ENCODE peak calls at places on chromosome 12, in five cellular contexts. D, B, K, V and R are unnamed samples.

GRCh38 chr12:64625243-64626077 is 15.2 kb downstream of the RASSF3 start:
- DNase-seq in K (no peak), B (peak; percentile 93), V (no peak), D (peak; percentile 85), R (no peak)

GRCh38 chr12:54945082-54945481 is 39.5 kb downstream of the TESPA1 start:
- DNase-seq in K (no peak), V (no peak), D (no peak), B (no peak), R (no peak)

GRCh38 chr12:1540690-1541089 is 53.7 kb downstream of the FBXL14 start:
- DNase-seq in B (peak; percentile 54), V (no peak), K (no peak), D (peak; percentile 31), R (no peak)

GRCh38 chr12:538731-539539 is 79.2 kb downstream of the B4GALNT3 start:
- DNase-seq in K (no peak), D (no peak), V (no peak), B (peak; percentile 71), R (no peak)

GRCh38 chr12:105120551-105120950 is 13.0 kb downstream of the WASHC4 start:
- DNase-seq in V (no peak), B (peak; percentile 26), D (peak; percentile 61), K (no peak), R (no peak)

GRCh38 chr12:31849090-31849687 is 110.0 kb upstream of the RESF1 start:
- DNase-seq in D (no peak), K (no peak), V (no peak), B (peak; percentile 22), R (no peak)

GRCh38 chr12:93805736-93806141 is 128.6 kb downstream of the CRADD start:
- DNase-seq in K (no peak), V (no peak), B (peak; percentile 68), D (no peak), R (no peak)

GRCh38 chr12:100959481-100959880 is 164.9 kb downstream of the ANO4 start:
- DNase-seq in K (no peak), V (no peak), B (peak; percentile 89), D (no peak), R (no peak)

GRCh38 chr12:60539592-60539991 is 943.8 kb downstream of the SLC16A7 start:
- DNase-seq in B (no peak), K (no peak), D (no peak), V (no peak), R (no peak)

GRCh38 chr12:51392556-51393237 is 1.5 kb upstream of the GALNT6 start:
- DNase-seq in V (no peak), K (peak; percentile 71), D (no peak), B (peak; percentile 54), R (no peak)

GRCh38 chr12:73598626-73599025 is 939.0 kb upstream of the ATXN7L3B start:
- DNase-seq in V (no peak), K (no peak), B (peak; percentile 24), D (no peak), R (no peak)

GRCh38 chr12:52204095-52204930 is 12.5 kb upstream of the KRT80 start:
- DNase-seq in B (peak; percentile 66), V (no peak), D (no peak), K (no peak), R (peak; percentile 41)

GRCh38 chr12:4526923-4527546 is 11.7 kb upstream of the RAD51AP1 start:
- DNase-seq in K (no peak), V (no peak), B (peak; percentile 7), D (peak; percentile 5), R (no peak)

GRCh38 chr12:45214739-45215418 is 1.0 kb upstream of the ANO6 start:
- DNase-seq in K (no peak), B (peak; percentile 45), V (no peak), D (no peak), R (no peak)

GRCh38 chr12:94074970-94075695 is 73.2 kb upstream of the PLXNC1 start:
- DNase-seq in V (no peak), D (peak; percentile 60), K (peak; percentile 56), B (peak; percentile 89), R (no peak)

GRCh38 chr12:110689002-110689600 is at the start of gene HVCN1:
- DNase-seq in D (no peak), B (peak; percentile 22), V (peak; percentile 52), K (peak; percentile 82), R (no peak)

GRCh38 chr12:104903648-104904423 is 54.3 kb downstream of the SLC41A2 start:
- DNase-seq in D (peak; percentile 41), V (no peak), B (peak; percentile 82), K (no peak), R (no peak)

GRCh38 chr12:31574803-31575573 is 15.9 kb downstream of the DENND5B start:
- DNase-seq in B (peak; percentile 65), K (no peak), D (peak; percentile 23), V (no peak), R (no peak)

GRCh38 chr12:5554711-5555110 is 122.8 kb downstream of the NTF3 start:
- DNase-seq in K (no peak), D (no peak), V (no peak), B (peak; percentile 57), R (no peak)

GRCh38 chr12:6336859-6337744 is 4.8 kb downstream of the TNFRSF1A start:
- DNase-seq in B (no peak), D (no peak), V (no peak), K (no peak), R (peak; percentile 67)

GRCh38 chr12:74889073-74889472 is 320.6 kb downstream of the KCNC2 start:
- DNase-seq in B (no peak), K (no peak), D (no peak), V (no peak), R (no peak)

GRCh38 chr12:2453076-2453806 is 341.5 kb upstream of the FKBP4 start:
- DNase-seq in V (no peak), K (no peak), B (no peak), D (no peak), R (no peak)

GRCh38 chr12:110222027-110222426 is 59.0 kb upstream of the ATP2A2 start:
- DNase-seq in K (no peak), D (no peak), V (no peak), B (no peak), R (no peak)

GRCh38 chr12:90969851-90970250 is 14.9 kb upstream of the CCER1 start:
- DNase-seq in V (no peak), B (no peak), D (no peak), K (no peak), R (no peak)

GRCh38 chr12:62785941-62786559 is 148.9 kb downstream of the PPM1H start:
- DNase-seq in D (no peak), B (peak; percentile 99), K (no peak), V (no peak), R (no peak)

GRCh38 chr12:57370084-57370483 is 60.8 kb downstream of the R3HDM2 start:
- DNase-seq in V (no peak), D (no peak), B (no peak), K (no peak), R (no peak)

GRCh38 chr12:57369202-57369601 is 61.6 kb downstream of the R3HDM2 start:
- DNase-seq in K (no peak), B (no peak), D (no peak), V (no peak), R (no peak)

GRCh38 chr12:57370696-57371095 is 60.1 kb downstream of the R3HDM2 start:
- DNase-seq in D (no peak), K (no peak), V (no peak), B (peak; percentile 20), R (no peak)

GRCh38 chr12:57367121-57367520 is 63.7 kb downstream of the R3HDM2 start:
- DNase-seq in V (no peak), B (no peak), K (no peak), D (peak; percentile 39), R (no peak)

DNA sequence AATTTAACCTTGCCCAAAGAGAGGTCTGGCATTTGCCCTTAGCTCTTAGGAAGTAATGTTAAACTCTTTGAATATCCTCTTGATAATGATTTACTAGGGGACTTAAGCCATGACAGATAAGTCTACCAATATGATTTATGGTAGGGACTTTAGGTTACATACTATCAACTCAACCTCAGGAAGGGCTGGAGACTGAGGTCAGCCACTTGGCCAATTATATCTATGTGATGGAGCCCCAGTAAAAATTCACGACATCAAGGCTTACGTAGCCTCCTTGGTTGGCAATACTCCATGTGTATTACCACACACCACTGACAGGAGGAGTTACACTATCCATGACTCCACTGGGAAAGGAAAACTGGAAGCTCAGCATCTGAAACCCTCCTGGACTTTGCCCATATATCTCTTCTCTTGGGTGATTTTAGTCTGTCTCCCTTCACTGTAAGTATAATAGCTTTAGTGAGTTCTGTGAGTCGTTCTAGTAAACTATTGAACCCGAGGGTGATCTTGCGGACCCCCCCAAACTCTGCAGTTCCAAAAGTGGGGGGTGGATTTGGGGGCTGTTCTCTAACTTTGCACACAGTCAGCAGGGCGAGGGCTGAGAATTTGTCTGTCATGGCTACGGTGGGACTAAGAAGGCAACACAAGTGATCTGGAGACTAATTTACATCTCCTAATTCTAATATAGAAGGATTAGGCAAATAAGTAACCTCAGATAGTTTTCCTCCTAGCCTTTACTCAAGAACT is 62.3 kb downstream of the R3HDM2 start:
- DNase-seq in B (no peak), D (peak; percentile 90), V (no peak), K (no peak), R (no peak)
- TF ChIP-seq CTCF in B (no peak), D (peak; percentile 57), V (no peak), K (peak; percentile 30), R (no peak)

DNA sequence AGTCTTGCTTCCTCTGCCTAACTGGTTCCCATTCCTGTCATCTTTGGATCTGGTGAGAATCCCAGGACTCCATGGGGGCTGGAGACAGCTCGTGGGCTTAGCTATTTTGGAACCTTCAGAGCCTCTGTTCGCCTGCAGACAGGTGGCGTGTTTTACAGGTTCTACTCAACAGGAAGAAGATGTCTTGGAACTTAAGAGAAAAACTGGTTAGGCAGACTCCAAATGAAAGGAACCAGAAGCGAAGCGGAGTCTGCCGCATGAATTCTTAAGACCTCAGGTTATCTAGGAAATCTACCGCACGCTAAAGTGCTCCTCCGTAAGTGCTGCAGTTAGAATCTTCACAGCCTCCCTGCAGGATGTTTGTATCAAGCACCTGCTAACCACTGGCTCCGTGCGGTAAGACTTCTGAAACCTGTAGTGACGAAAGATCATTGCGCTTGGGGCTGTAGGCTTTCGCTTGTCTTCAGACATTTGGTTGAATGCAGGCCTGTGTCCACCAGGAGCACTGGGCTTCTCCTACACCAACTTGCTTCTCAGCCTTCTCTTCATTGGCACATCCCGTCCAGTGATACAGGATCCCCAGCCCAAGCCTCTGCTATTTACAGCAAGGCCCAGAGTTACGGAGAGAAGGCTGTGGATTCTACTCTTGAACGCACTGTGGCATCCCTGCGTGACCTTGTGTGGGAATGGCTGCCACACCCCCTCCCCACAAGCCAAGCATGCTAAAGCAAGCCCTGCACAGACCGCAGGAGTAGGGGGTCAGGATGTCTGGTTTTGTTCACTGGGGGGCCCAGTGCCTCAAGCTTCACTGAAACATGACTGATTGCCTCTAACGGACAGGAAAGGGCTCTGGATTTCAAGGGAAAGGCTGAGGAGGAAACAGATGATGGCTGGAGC is 35.0 kb downstream of the ACADS start:
- DNase-seq in V (no peak), B (no peak), D (no peak), K (no peak), R (no peak)
- TF ChIP-seq CTCF in V (no peak), B (no peak), D (no peak), K (no peak), R (no peak)

DNA sequence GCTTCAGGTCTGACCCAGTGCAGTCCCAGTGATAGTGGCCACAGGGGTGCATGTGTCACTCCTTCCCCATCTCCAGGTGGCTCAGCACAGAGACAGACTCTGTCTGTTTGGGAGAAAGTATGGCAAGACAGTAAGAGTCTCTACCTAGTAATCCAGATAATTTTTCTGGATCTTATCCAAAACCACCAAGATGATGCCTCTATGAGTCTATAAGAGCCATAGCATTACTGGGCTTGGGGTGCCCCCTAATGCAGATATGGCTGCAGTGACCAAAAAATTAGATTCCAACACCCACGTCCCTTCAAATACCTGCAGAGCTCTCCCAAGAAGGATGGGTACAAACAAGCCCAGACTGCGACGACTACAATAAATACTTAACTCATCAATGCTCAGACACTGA is 123.8 kb downstream of the GRIP1 start:
- DNase-seq in V (no peak), B (peak; percentile 6), K (no peak), D (no peak), R (no peak)
- TF ChIP-seq CTCF in V (no peak), B (no peak), K (peak; percentile 32), D (no peak), R (peak; percentile 29)

GRCh38 chr12:68113644-68114043 is 45.9 kb downstream of the IFNG start:
- DNase-seq in K (peak; percentile 72), D (no peak), B (no peak), V (no peak), R (no peak)
- TF ChIP-seq CTCF in K (peak; percentile 73), D (peak; percentile 29), B (peak; percentile 15), V (peak; percentile 39), R (peak; percentile 35)